ENCODE peak calls at places on chromosomes 1 and 21, in seven cellular contexts. One of them, this sample, is unnamed.

GRCh38 chr1:17724150-17724549 is 31.0 kb upstream of the ACTL8 start:
- DNase-seq in foreskin fibroblast: no peak
- DNase-seq in WTC11: no peak
- DNase-seq in H1: no peak
- DNase-seq in breast epithelium: no peak
- DNase-seq in AG10803: no peak
- DNase-seq in AG09319: no peak
- DNase-seq in this sample: no peak

GRCh38 chr1:59994302-59995198 is 68.0 kb upstream of the CYP2J2 start:
- DNase-seq in AG09319: no peak
- DNase-seq in H1: no peak
- DNase-seq in foreskin fibroblast: peak
- DNase-seq in WTC11: no peak
- DNase-seq in AG10803: peak
- DNase-seq in breast epithelium: no peak
- DNase-seq in this sample: peak

GRCh38 chr21:35664683-35665082 is 395.6 kb downstream of the SETD4 start:
- DNase-seq in AG10803: no peak
- DNase-seq in H1: no peak
- DNase-seq in WTC11: no peak
- DNase-seq in breast epithelium: no peak
- DNase-seq in AG09319: no peak
- DNase-seq in foreskin fibroblast: no peak
- DNase-seq in this sample: no peak

GRCh38 chr1:2134604-2135307 is 59.8 kb downstream of the FAAP20 start:
- DNase-seq in WTC11: no peak
- DNase-seq in AG09319: no peak
- DNase-seq in AG10803: no peak
- DNase-seq in breast epithelium: no peak
- DNase-seq in H1: no peak
- DNase-seq in foreskin fibroblast: no peak
- DNase-seq in this sample: no peak

GRCh38 chr1:9767964-9768668 is 55.6 kb downstream of the CLSTN1 start:
- DNase-seq in AG10803: no peak
- DNase-seq in AG09319: no peak
- DNase-seq in WTC11: peak
- DNase-seq in foreskin fibroblast: no peak
- DNase-seq in H1: peak
- DNase-seq in breast epithelium: no peak
- DNase-seq in this sample: no peak

GRCh38 chr1:112172294-112172882 is 182.9 kb upstream of the KCND3 start:
- DNase-seq in breast epithelium: no peak
- DNase-seq in WTC11: peak
- DNase-seq in AG09319: peak
- DNase-seq in H1: peak
- DNase-seq in AG10803: peak
- DNase-seq in foreskin fibroblast: peak
- DNase-seq in this sample: peak

GRCh38 chr1:156042828-156043227 is 10.8 kb downstream of the UBQLN4 start:
- DNase-seq in AG10803: no peak
- DNase-seq in foreskin fibroblast: no peak
- DNase-seq in WTC11: no peak
- DNase-seq in H1: no peak
- DNase-seq in breast epithelium: no peak
- DNase-seq in AG09319: no peak
- DNase-seq in this sample: no peak

GRCh38 chr1:155206891-155207577 is 663 bp downstream of the THBS3 start:
- DNase-seq in H1: peak
- DNase-seq in foreskin fibroblast: peak
- DNase-seq in AG10803: peak
- DNase-seq in breast epithelium: peak
- DNase-seq in AG09319: no peak
- DNase-seq in WTC11: peak
- DNase-seq in this sample: no peak

GRCh38 chr1:69567847-69568434 is at the start of gene LRRC7:
- DNase-seq in H1: peak
- DNase-seq in foreskin fibroblast: no peak
- DNase-seq in AG09319: no peak
- DNase-seq in AG10803: no peak
- DNase-seq in breast epithelium: no peak
- DNase-seq in WTC11: peak
- DNase-seq in this sample: no peak

GRCh38 chr1:23178931-23179330 is 10.3 kb upstream of the LUZP1 start:
- DNase-seq in H1: no peak
- DNase-seq in AG09319: no peak
- DNase-seq in WTC11: no peak
- DNase-seq in breast epithelium: no peak
- DNase-seq in AG10803: no peak
- DNase-seq in foreskin fibroblast: no peak
- DNase-seq in this sample: no peak

GRCh38 chr1:159752135-159752580 is 28.6 kb upstream of the DUSP23 start:
- DNase-seq in WTC11: no peak
- DNase-seq in foreskin fibroblast: peak
- DNase-seq in breast epithelium: peak
- DNase-seq in H1: no peak
- DNase-seq in AG10803: peak
- DNase-seq in AG09319: peak
- DNase-seq in this sample: peak

GRCh38 chr1:104488296-104489015 is 738.8 kb downstream of the AMY1C start:
- DNase-seq in AG10803: no peak
- DNase-seq in AG09319: no peak
- DNase-seq in breast epithelium: no peak
- DNase-seq in H1: no peak
- DNase-seq in foreskin fibroblast: no peak
- DNase-seq in WTC11: no peak
- DNase-seq in this sample: no peak

GRCh38 chr1:222824641-222825040 is 9.8 kb downstream of the DISP1 start:
- DNase-seq in AG10803: peak
- DNase-seq in AG09319: no peak
- DNase-seq in foreskin fibroblast: no peak
- DNase-seq in breast epithelium: no peak
- DNase-seq in WTC11: no peak
- DNase-seq in H1: no peak
- DNase-seq in this sample: no peak

GRCh38 chr1:902802-903201 is 20.9 kb upstream of the SAMD11 start:
- DNase-seq in AG10803: no peak
- DNase-seq in foreskin fibroblast: no peak
- DNase-seq in breast epithelium: no peak
- DNase-seq in WTC11: no peak
- DNase-seq in H1: no peak
- DNase-seq in AG09319: no peak
- DNase-seq in this sample: no peak

GRCh38 chr21:32414579-32415358 is 2.3 kb downstream of the EVA1C start:
- DNase-seq in AG10803: no peak
- DNase-seq in AG09319: no peak
- DNase-seq in foreskin fibroblast: peak
- DNase-seq in breast epithelium: no peak
- DNase-seq in H1: no peak
- DNase-seq in WTC11: no peak
- DNase-seq in this sample: no peak

GRCh38 chr1:5451671-5452070 is 540.6 kb downstream of the NPHP4 start:
- DNase-seq in H1: no peak
- DNase-seq in AG09319: no peak
- DNase-seq in AG10803: no peak
- DNase-seq in foreskin fibroblast: no peak
- DNase-seq in WTC11: no peak
- DNase-seq in breast epithelium: no peak
- DNase-seq in this sample: no peak

GRCh38 chr1:223713546-223714420 is 1.4 kb downstream of the CAPN2 start:
- DNase-seq in WTC11: no peak
- DNase-seq in H1: no peak
- DNase-seq in AG09319: no peak
- DNase-seq in breast epithelium: no peak
- DNase-seq in foreskin fibroblast: no peak
- DNase-seq in AG10803: no peak
- DNase-seq in this sample: no peak

GRCh38 chr1:21843208-21843607 is 31.1 kb downstream of the LDLRAD2 start:
- DNase-seq in foreskin fibroblast: no peak
- DNase-seq in WTC11: no peak
- DNase-seq in AG09319: no peak
- DNase-seq in breast epithelium: no peak
- DNase-seq in H1: no peak
- DNase-seq in AG10803: no peak
- DNase-seq in this sample: no peak

GRCh38 chr1:6351480-6352137 is 42.0 kb downstream of the ACOT7 start:
- DNase-seq in WTC11: no peak
- DNase-seq in AG10803: no peak
- DNase-seq in AG09319: no peak
- DNase-seq in foreskin fibroblast: no peak
- DNase-seq in H1: no peak
- DNase-seq in breast epithelium: no peak
- DNase-seq in this sample: no peak

GRCh38 chr1:152487871-152488270 is 22.7 kb upstream of the LCE5A start:
- DNase-seq in foreskin fibroblast: no peak
- DNase-seq in AG10803: no peak
- DNase-seq in AG09319: no peak
- DNase-seq in WTC11: no peak
- DNase-seq in breast epithelium: no peak
- DNase-seq in H1: no peak
- DNase-seq in this sample: no peak

GRCh38 chr1:150564051-150564991 is 15.1 kb downstream of the MCL1 start:
- DNase-seq in AG09319: no peak
- DNase-seq in WTC11: no peak
- DNase-seq in breast epithelium: no peak
- DNase-seq in H1: no peak
- DNase-seq in foreskin fibroblast: no peak
- DNase-seq in AG10803: peak
- DNase-seq in this sample: no peak

GRCh38 chr1:3692593-3692992 is 40.3 kb downstream of the TP73 start:
- DNase-seq in breast epithelium: no peak
- DNase-seq in WTC11: no peak
- DNase-seq in AG10803: no peak
- DNase-seq in AG09319: no peak
- DNase-seq in H1: no peak
- DNase-seq in foreskin fibroblast: no peak
- DNase-seq in this sample: no peak

GRCh38 chr1:182473553-182473952 is 23.6 kb downstream of the RGSL1 start:
- DNase-seq in breast epithelium: no peak
- DNase-seq in H1: no peak
- DNase-seq in AG10803: no peak
- DNase-seq in AG09319: no peak
- DNase-seq in WTC11: no peak
- DNase-seq in foreskin fibroblast: no peak
- DNase-seq in this sample: no peak

DNA sequence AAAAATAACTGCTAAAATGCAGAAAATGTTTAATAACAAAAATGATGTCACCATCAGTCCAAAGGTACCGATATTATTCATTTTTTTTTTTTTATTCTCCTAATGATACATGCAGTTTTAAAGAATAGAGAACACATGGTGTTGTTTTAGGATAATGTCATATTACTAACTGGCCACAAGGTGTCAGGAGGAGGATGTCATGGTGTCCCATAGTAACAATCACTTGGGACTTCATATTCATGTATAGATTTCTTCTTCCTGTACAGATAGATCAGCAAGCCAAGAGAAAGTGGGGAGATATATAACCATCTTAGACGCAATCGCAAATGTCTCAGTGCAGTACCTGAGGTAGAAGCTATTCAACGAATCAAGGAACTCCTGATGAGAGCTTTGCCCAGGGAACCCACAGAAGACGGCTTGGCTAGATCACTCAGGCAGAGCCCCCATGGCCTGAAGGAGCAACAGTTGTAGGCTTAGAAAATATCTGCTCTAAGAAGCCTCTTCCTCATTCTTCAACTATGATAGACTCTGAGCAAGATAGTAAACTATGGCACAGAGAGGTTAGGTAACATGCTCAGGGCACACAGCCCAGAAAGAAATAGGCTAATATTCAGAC is 12.3 kb downstream of the OR2T11 start:
- DNase-seq in AG10803: peak
- DNase-seq in AG09319: peak
- DNase-seq in breast epithelium: no peak
- DNase-seq in H1: no peak
- DNase-seq in foreskin fibroblast: no peak
- DNase-seq in WTC11: no peak
- DNase-seq in this sample: peak
- TF ChIP-seq CTCF in AG10803: peak
- TF ChIP-seq CTCF in AG09319: peak
- TF ChIP-seq CTCF in breast epithelium: peak
- TF ChIP-seq CTCF in H1: no peak
- TF ChIP-seq CTCF in foreskin fibroblast: no peak
- TF ChIP-seq CTCF in WTC11: no peak
- TF ChIP-seq CTCF in this sample: peak

GRCh38 chr1:235866207-235866912 is at the start of gene LYST:
- DNase-seq in AG09319: no peak
- DNase-seq in H1: no peak
- DNase-seq in WTC11: peak
- DNase-seq in foreskin fibroblast: peak
- DNase-seq in breast epithelium: no peak
- DNase-seq in AG10803: peak
- DNase-seq in this sample: no peak
- TF ChIP-seq CTCF in AG09319: peak
- TF ChIP-seq CTCF in H1: peak
- TF ChIP-seq CTCF in WTC11: no peak
- TF ChIP-seq CTCF in foreskin fibroblast: peak
- TF ChIP-seq CTCF in breast epithelium: peak
- TF ChIP-seq CTCF in AG10803: peak
- TF ChIP-seq CTCF in this sample: peak

GRCh38 chr1:204503913-204504519 is 9.4 kb upstream of the PIK3C2B start:
- DNase-seq in AG10803: no peak
- DNase-seq in breast epithelium: no peak
- DNase-seq in H1: no peak
- DNase-seq in foreskin fibroblast: no peak
- DNase-seq in AG09319: no peak
- DNase-seq in WTC11: no peak
- DNase-seq in this sample: no peak
- TF ChIP-seq CTCF in AG10803: no peak
- TF ChIP-seq CTCF in breast epithelium: no peak
- TF ChIP-seq CTCF in H1: no peak
- TF ChIP-seq CTCF in foreskin fibroblast: no peak
- TF ChIP-seq CTCF in AG09319: no peak
- TF ChIP-seq CTCF in WTC11: no peak
- TF ChIP-seq CTCF in this sample: no peak

DNA sequence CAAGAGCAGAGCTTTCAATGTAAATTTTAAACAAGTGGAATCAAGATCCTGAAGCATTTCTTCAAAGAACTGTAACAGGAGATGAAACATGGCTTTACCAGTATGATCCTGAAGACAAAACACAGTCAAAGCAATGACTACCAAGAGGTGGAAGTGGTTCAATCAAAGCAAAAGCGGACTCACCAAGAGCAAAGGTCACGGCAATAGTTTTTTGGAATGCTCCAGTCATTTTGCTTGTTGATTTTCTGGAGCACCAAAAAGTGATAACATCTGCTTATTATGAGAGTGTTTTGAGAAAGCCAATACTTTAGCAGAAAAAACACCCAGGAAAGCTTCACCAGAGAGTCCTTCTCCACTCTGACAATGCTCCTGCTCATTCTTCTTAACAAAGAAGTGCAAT is 16.2 kb upstream of the KCNA3 start:
- DNase-seq in foreskin fibroblast: peak
- DNase-seq in WTC11: no peak
- DNase-seq in AG09319: no peak
- DNase-seq in AG10803: no peak
- DNase-seq in H1: no peak
- DNase-seq in breast epithelium: no peak
- DNase-seq in this sample: no peak
- TF ChIP-seq CTCF in foreskin fibroblast: no peak
- TF ChIP-seq CTCF in WTC11: no peak
- TF ChIP-seq CTCF in AG09319: no peak
- TF ChIP-seq CTCF in AG10803: no peak
- TF ChIP-seq CTCF in H1: no peak
- TF ChIP-seq CTCF in breast epithelium: no peak
- TF ChIP-seq CTCF in this sample: no peak

GRCh38 chr1:54998100-54998499 is 633 bp upstream of the BSND start:
- DNase-seq in H1: no peak
- DNase-seq in AG10803: no peak
- DNase-seq in AG09319: no peak
- DNase-seq in foreskin fibroblast: no peak
- DNase-seq in breast epithelium: no peak
- DNase-seq in WTC11: no peak
- DNase-seq in this sample: no peak
- TF ChIP-seq CTCF in H1: no peak
- TF ChIP-seq CTCF in AG10803: no peak
- TF ChIP-seq CTCF in AG09319: no peak
- TF ChIP-seq CTCF in foreskin fibroblast: no peak
- TF ChIP-seq CTCF in breast epithelium: no peak
- TF ChIP-seq CTCF in WTC11: no peak
- TF ChIP-seq CTCF in this sample: no peak

This sample was measured in AG09309.